ENCODE peak calls at places on chromosomes 16 and 17, in nine cellular contexts. One of them, this sample, is unnamed.

GRCh38 chr17:46733837-46734516 is 84.5 kb downstream of the WNT3 start:
- DNase-seq in fibroblast of lung: peak; percentile 26
- DNase-seq in GM12865: no peak
- DNase-seq in AG10803: peak; percentile 16
- DNase-seq in MM.1S: no peak
- DNase-seq in IMR-90: peak; percentile 69
- DNase-seq in DND-41: no peak
- DNase-seq in bronchial epithelial cell: peak; percentile 91
- DNase-seq in fibroblast of mammary gland: peak; percentile 69
- DNase-seq in this sample: no peak

GRCh38 chr17:75476274-75476673 is 19.8 kb downstream of the TMEM94 start:
- DNase-seq in AG10803: peak; percentile 11
- DNase-seq in MM.1S: no peak
- DNase-seq in IMR-90: peak; percentile 39
- DNase-seq in GM12865: no peak
- DNase-seq in fibroblast of lung: peak; percentile 49
- DNase-seq in fibroblast of mammary gland: peak; percentile 26
- DNase-seq in bronchial epithelial cell: no peak
- DNase-seq in DND-41: no peak
- DNase-seq in this sample: no peak

GRCh38 chr17:74737299-74738050 is 419 bp downstream of the RAB37 start:
- DNase-seq in AG10803: no peak
- DNase-seq in IMR-90: no peak
- DNase-seq in bronchial epithelial cell: no peak
- DNase-seq in fibroblast of mammary gland: peak; percentile 9
- DNase-seq in DND-41: peak; percentile 64
- DNase-seq in GM12865: peak; percentile 56
- DNase-seq in fibroblast of lung: no peak
- DNase-seq in MM.1S: peak; percentile 49
- DNase-seq in this sample: peak; percentile 55

GRCh38 chr16:52408197-52408845 is 138.6 kb downstream of the TOX3 start:
- DNase-seq in fibroblast of mammary gland: no peak
- DNase-seq in fibroblast of lung: peak; percentile 76
- DNase-seq in GM12865: no peak
- DNase-seq in bronchial epithelial cell: peak; percentile 50
- DNase-seq in DND-41: no peak
- DNase-seq in IMR-90: no peak
- DNase-seq in MM.1S: no peak
- DNase-seq in AG10803: no peak
- DNase-seq in this sample: peak; percentile 91

GRCh38 chr17:70139449-70139993 is 29.8 kb upstream of the KCNJ2 start:
- DNase-seq in IMR-90: no peak
- DNase-seq in bronchial epithelial cell: no peak
- DNase-seq in AG10803: no peak
- DNase-seq in MM.1S: no peak
- DNase-seq in GM12865: no peak
- DNase-seq in fibroblast of lung: no peak
- DNase-seq in fibroblast of mammary gland: no peak
- DNase-seq in DND-41: no peak
- DNase-seq in this sample: no peak

GRCh38 chr17:44219126-44219635 is 294 bp downstream of the UBTF start:
- DNase-seq in fibroblast of lung: peak; percentile 67
- DNase-seq in IMR-90: peak; percentile 65
- DNase-seq in DND-41: peak; percentile 65
- DNase-seq in MM.1S: peak; percentile 71
- DNase-seq in bronchial epithelial cell: peak; percentile 34
- DNase-seq in AG10803: peak; percentile 66
- DNase-seq in fibroblast of mammary gland: peak; percentile 63
- DNase-seq in GM12865: peak; percentile 89
- DNase-seq in this sample: peak; percentile 48

GRCh38 chr17:2689411-2690164 is 22.0 kb downstream of the CLUH start:
- DNase-seq in fibroblast of mammary gland: no peak
- DNase-seq in DND-41: no peak
- DNase-seq in AG10803: no peak
- DNase-seq in fibroblast of lung: no peak
- DNase-seq in MM.1S: no peak
- DNase-seq in bronchial epithelial cell: no peak
- DNase-seq in GM12865: no peak
- DNase-seq in IMR-90: no peak
- DNase-seq in this sample: no peak

GRCh38 chr16:1106659-1107058 is 10.6 kb upstream of the C1QTNF8 start:
- DNase-seq in fibroblast of mammary gland: no peak
- DNase-seq in GM12865: no peak
- DNase-seq in MM.1S: no peak
- DNase-seq in fibroblast of lung: no peak
- DNase-seq in IMR-90: no peak
- DNase-seq in AG10803: no peak
- DNase-seq in bronchial epithelial cell: no peak
- DNase-seq in DND-41: no peak
- DNase-seq in this sample: no peak

GRCh38 chr16:23182206-23182674 is 305 bp upstream of the SCNN1G start:
- DNase-seq in DND-41: no peak
- DNase-seq in fibroblast of lung: peak; percentile 56
- DNase-seq in MM.1S: peak; percentile 95
- DNase-seq in AG10803: peak; percentile 30
- DNase-seq in bronchial epithelial cell: peak; percentile 69
- DNase-seq in GM12865: peak; percentile 87
- DNase-seq in fibroblast of mammary gland: peak; percentile 44
- DNase-seq in IMR-90: peak; percentile 25
- DNase-seq in this sample: peak; percentile 62
- H3K4me3 ChIP-seq in DND-41: no peak overlapping the region
- H3K4me3 ChIP-seq in fibroblast of lung: no peak overlapping the region
- H3K4me3 ChIP-seq in MM.1S: peak overlapping the region; percentile 86
- H3K4me3 ChIP-seq in AG10803: no peak overlapping the region
- H3K4me3 ChIP-seq in bronchial epithelial cell: peak overlapping the region; percentile 38
- H3K4me3 ChIP-seq in GM12865: peak overlapping the region; percentile 20
- H3K4me3 ChIP-seq in fibroblast of mammary gland: no peak overlapping the region
- H3K4me3 ChIP-seq in IMR-90: no peak overlapping the region
- H3K4me3 ChIP-seq in this sample: no peak overlapping the region

GRCh38 chr17:15261818-15262290 is 3.3 kb downstream of the PMP22 start:
- DNase-seq in fibroblast of mammary gland: no peak
- DNase-seq in fibroblast of lung: peak; percentile 37
- DNase-seq in AG10803: peak; percentile 44
- DNase-seq in MM.1S: no peak
- DNase-seq in DND-41: no peak
- DNase-seq in bronchial epithelial cell: no peak
- DNase-seq in GM12865: no peak
- DNase-seq in IMR-90: no peak
- DNase-seq in this sample: no peak
- H3K4me3 ChIP-seq in fibroblast of mammary gland: peak overlapping the region; percentile 76
- H3K4me3 ChIP-seq in fibroblast of lung: peak overlapping the region; percentile 91
- H3K4me3 ChIP-seq in AG10803: peak overlapping the region; percentile 98
- H3K4me3 ChIP-seq in MM.1S: no peak overlapping the region
- H3K4me3 ChIP-seq in DND-41: no peak overlapping the region
- H3K4me3 ChIP-seq in bronchial epithelial cell: no peak overlapping the region
- H3K4me3 ChIP-seq in GM12865: no peak overlapping the region
- H3K4me3 ChIP-seq in IMR-90: peak overlapping the region; percentile 76
- H3K4me3 ChIP-seq in this sample: no peak overlapping the region

GRCh38 chr17:36934759-36935630 is 2.3 kb upstream of the LHX1 start:
- DNase-seq in fibroblast of lung: no peak
- DNase-seq in fibroblast of mammary gland: no peak
- DNase-seq in bronchial epithelial cell: no peak
- DNase-seq in DND-41: no peak
- DNase-seq in IMR-90: no peak
- DNase-seq in GM12865: no peak
- DNase-seq in AG10803: no peak
- DNase-seq in MM.1S: no peak
- DNase-seq in this sample: no peak
- H3K4me3 ChIP-seq in fibroblast of lung: no peak overlapping the region
- H3K4me3 ChIP-seq in fibroblast of mammary gland: no peak overlapping the region
- H3K4me3 ChIP-seq in bronchial epithelial cell: no peak overlapping the region
- H3K4me3 ChIP-seq in DND-41: no peak overlapping the region
- H3K4me3 ChIP-seq in IMR-90: no peak overlapping the region
- H3K4me3 ChIP-seq in GM12865: no peak overlapping the region
- H3K4me3 ChIP-seq in AG10803: no peak overlapping the region
- H3K4me3 ChIP-seq in MM.1S: no peak overlapping the region
- H3K4me3 ChIP-seq in this sample: peak overlapping the region; percentile 21

GRCh38 chr16:46882940-46883307 is 1.2 kb upstream of the GPT2 start:
- DNase-seq in AG10803: no peak
- DNase-seq in DND-41: no peak
- DNase-seq in MM.1S: no peak
- DNase-seq in fibroblast of lung: no peak
- DNase-seq in fibroblast of mammary gland: no peak
- DNase-seq in GM12865: no peak
- DNase-seq in bronchial epithelial cell: no peak
- DNase-seq in IMR-90: no peak
- DNase-seq in this sample: peak; percentile 36
- H3K4me3 ChIP-seq in AG10803: no peak overlapping the region
- H3K4me3 ChIP-seq in DND-41: no peak overlapping the region
- H3K4me3 ChIP-seq in MM.1S: no peak overlapping the region
- H3K4me3 ChIP-seq in fibroblast of lung: no peak overlapping the region
- H3K4me3 ChIP-seq in fibroblast of mammary gland: no peak overlapping the region
- H3K4me3 ChIP-seq in GM12865: no peak overlapping the region
- H3K4me3 ChIP-seq in bronchial epithelial cell: no peak overlapping the region
- H3K4me3 ChIP-seq in IMR-90: no peak overlapping the region
- H3K4me3 ChIP-seq in this sample: peak overlapping the region; percentile 99

DNA sequence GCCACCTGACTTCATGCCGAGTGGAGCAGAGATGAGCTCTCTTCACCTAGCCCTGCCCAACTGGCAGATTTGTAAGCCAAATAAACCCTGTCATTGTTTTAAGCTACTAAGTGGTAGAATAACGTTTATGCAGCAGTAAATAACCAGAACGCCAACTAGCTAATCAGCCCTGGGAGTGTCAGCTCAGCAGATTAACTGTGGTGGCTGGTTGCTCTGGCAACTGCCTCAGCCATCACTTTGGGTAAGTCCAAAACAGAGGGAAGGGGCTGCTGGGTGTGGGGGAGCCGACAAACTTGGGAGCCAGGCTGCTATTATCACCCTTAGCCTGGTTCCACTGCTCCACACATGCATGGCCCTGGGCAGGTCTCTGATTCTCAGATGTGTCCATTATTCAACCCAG is 22.2 kb upstream of the RHOT1 start:
- DNase-seq in IMR-90: no peak
- DNase-seq in fibroblast of mammary gland: no peak
- DNase-seq in GM12865: no peak
- DNase-seq in fibroblast of lung: no peak
- DNase-seq in AG10803: no peak
- DNase-seq in bronchial epithelial cell: no peak
- DNase-seq in MM.1S: no peak
- DNase-seq in DND-41: no peak
- DNase-seq in this sample: no peak
- H3K4me3 ChIP-seq in IMR-90: no peak overlapping the region
- H3K4me3 ChIP-seq in fibroblast of mammary gland: no peak overlapping the region
- H3K4me3 ChIP-seq in GM12865: no peak overlapping the region
- H3K4me3 ChIP-seq in fibroblast of lung: no peak overlapping the region
- H3K4me3 ChIP-seq in AG10803: no peak overlapping the region
- H3K4me3 ChIP-seq in bronchial epithelial cell: no peak overlapping the region
- H3K4me3 ChIP-seq in MM.1S: no peak overlapping the region
- H3K4me3 ChIP-seq in DND-41: no peak overlapping the region
- H3K4me3 ChIP-seq in this sample: no peak overlapping the region

GRCh38 chr16:80366023-80366422 is 174.8 kb upstream of the DYNLRB2 start:
- DNase-seq in fibroblast of mammary gland: no peak
- DNase-seq in DND-41: no peak
- DNase-seq in IMR-90: no peak
- DNase-seq in AG10803: no peak
- DNase-seq in GM12865: no peak
- DNase-seq in bronchial epithelial cell: peak; percentile 39
- DNase-seq in MM.1S: no peak
- DNase-seq in fibroblast of lung: no peak
- DNase-seq in this sample: no peak
- H3K4me3 ChIP-seq in fibroblast of mammary gland: no peak overlapping the region
- H3K4me3 ChIP-seq in DND-41: no peak overlapping the region
- H3K4me3 ChIP-seq in IMR-90: no peak overlapping the region
- H3K4me3 ChIP-seq in AG10803: no peak overlapping the region
- H3K4me3 ChIP-seq in GM12865: no peak overlapping the region
- H3K4me3 ChIP-seq in bronchial epithelial cell: no peak overlapping the region
- H3K4me3 ChIP-seq in MM.1S: no peak overlapping the region
- H3K4me3 ChIP-seq in fibroblast of lung: no peak overlapping the region
- H3K4me3 ChIP-seq in this sample: no peak overlapping the region

GRCh38 chr17:42653179-42654124 is 5.6 kb upstream of the TUBG2 start:
- DNase-seq in MM.1S: no peak
- DNase-seq in AG10803: peak; percentile 82
- DNase-seq in GM12865: no peak
- DNase-seq in bronchial epithelial cell: no peak
- DNase-seq in fibroblast of lung: peak; percentile 78
- DNase-seq in DND-41: no peak
- DNase-seq in fibroblast of mammary gland: peak; percentile 84
- DNase-seq in IMR-90: peak; percentile 54
- DNase-seq in this sample: no peak
- H3K4me3 ChIP-seq in MM.1S: no peak overlapping the region
- H3K4me3 ChIP-seq in AG10803: peak overlapping the region; percentile 55
- H3K4me3 ChIP-seq in GM12865: no peak overlapping the region
- H3K4me3 ChIP-seq in bronchial epithelial cell: peak overlapping the region; percentile 12
- H3K4me3 ChIP-seq in fibroblast of lung: peak overlapping the region; percentile 25
- H3K4me3 ChIP-seq in DND-41: no peak overlapping the region
- H3K4me3 ChIP-seq in fibroblast of mammary gland: peak overlapping the region; percentile 38
- H3K4me3 ChIP-seq in IMR-90: no peak overlapping the region
- H3K4me3 ChIP-seq in this sample: no peak overlapping the region

This sample was measured in HepG2.